ENCODE peak calls at places on chromosomes 4 and X, in four cellular contexts. M, W, Q and F are unnamed samples.

GRCh38 chr4:75189976-75190375 is 257.1 kb downstream of the PARM1 start:
- DNase-seq in M (no peak), W (no peak), Q (no peak), F (no peak)

GRCh38 chr4:122045533-122045932 is 93.7 kb upstream of the TRPC3 start:
- DNase-seq in Q (peak; percentile 99), M (no peak), W (no peak), F (peak; percentile 97)

GRCh38 chrX:19769467-19769866 is 117.9 kb downstream of the SH3KBP1 start:
- DNase-seq in W (no peak), Q (no peak), M (no peak), F (no peak)

GRCh38 chr4:67721770-67722597 is 21.0 kb upstream of the UBA6 start:
- DNase-seq in Q (peak; percentile 66), M (no peak), W (no peak), F (peak; percentile 14)

GRCh38 chr4:74669702-74670101 is 124.6 kb downstream of the BTC start:
- DNase-seq in M (no peak), W (no peak), Q (no peak), F (no peak)

GRCh38 chr4:126532527-126532926 is 1100.2 kb upstream of the INTU start:
- DNase-seq in W (no peak), Q (no peak), M (no peak), F (no peak)

GRCh38 chrX:23235051-23235450 is 99.6 kb upstream of the PTCHD1 start:
- DNase-seq in M (no peak), W (no peak), Q (no peak), F (no peak)

GRCh38 chr4:136329042-136329662 is 1203.1 kb downstream of the PCDH18 start:
- DNase-seq in Q (peak; percentile 13), M (no peak), W (no peak), F (no peak)

GRCh38 chr4:53431052-53431451 is 53.6 kb downstream of the FIP1L1 start:
- DNase-seq in Q (no peak), M (no peak), W (peak; percentile 1), F (no peak)

GRCh38 chrX:130109429-130110378 is 593 bp downstream of the ELF4 start:
- DNase-seq in M (no peak), W (no peak), Q (no peak), F (no peak)

GRCh38 chr4:25977397-25978170 is 63.6 kb downstream of the SMIM20 start:
- DNase-seq in W (no peak), M (no peak), Q (no peak), F (peak; percentile 11)

GRCh38 chrX:68498044-68498507 is 775 bp upstream of the YIPF6 start:
- DNase-seq in W (no peak), Q (peak; percentile 26), M (no peak), F (peak; percentile 7)

GRCh38 chr4:143026459-143027170 is 158.1 kb upstream of the USP38 start:
- DNase-seq in M (no peak), W (no peak), Q (peak; percentile 19), F (no peak)

GRCh38 chr4:22190855-22191254 is 242.3 kb upstream of the KCNIP4 start:
- DNase-seq in W (no peak), M (no peak), Q (peak; percentile 96), F (peak; percentile 89)

GRCh38 chrX:7286461-7286860 is 138.5 kb upstream of the PUDP start:
- DNase-seq in W (no peak), M (no peak), Q (peak; percentile 34), F (no peak)

GRCh38 chr4:114606240-114606639 is 7.6 kb downstream of the UGT8 start:
- DNase-seq in M (no peak), Q (no peak), W (no peak), F (no peak)

GRCh38 chr4:158315706-158316105 is 105.4 kb downstream of the TMEM144 start:
- DNase-seq in M (no peak), W (no peak), Q (peak; percentile 16), F (peak; percentile 39)

GRCh38 chrX:149962859-149963757 is 24.8 kb upstream of the EOLA2 start:
- DNase-seq in W (peak; percentile 28), Q (peak; percentile 43), M (peak; percentile 26), F (peak; percentile 20)

GRCh38 chrX:54695816-54696487 is 102.1 kb downstream of the ITIH6 start:
- DNase-seq in Q (no peak), W (no peak), M (no peak), F (no peak)

GRCh38 chr4:171162478-171162877 is 650.7 kb upstream of the GALNTL6 start:
- DNase-seq in M (no peak), W (no peak), Q (no peak), F (no peak)

GRCh38 chr4:129095811-129096454 is at the start of gene C4orf33:
- DNase-seq in Q (peak; percentile 76), M (peak; percentile 45), W (peak; percentile 83), F (peak; percentile 91)

GRCh38 chr4:158826882-158827281 is 58.1 kb downstream of the FNIP2 start:
- DNase-seq in W (no peak), Q (peak; percentile 93), M (no peak), F (peak; percentile 28)

GRCh38 chr4:1084394-1084793 is 29.0 kb downstream of the RNF212 start:
- DNase-seq in W (no peak), Q (no peak), M (no peak), F (no peak)

GRCh38 chrX:275967-276587 is 5.1 kb upstream of the PLCXD1 start:
- DNase-seq in Q (peak; percentile 26), M (no peak), W (peak; percentile 51), F (no peak)